ENCODE peak calls at places on chromosome 2, in ten cellular contexts. B is body of pancreas; X is natural killer cell; N is omental fat pad; V is activated CD8-positive, alpha-beta T cell treated with anti-CD3 and anti-CD28 coated beads, Interleukin-2, amount 10 ng/mL, durations not matched to agents 7 days and 5 days; E is CD4-positive, alpha-beta T cell; A is stimulated activated naive CD8-positive, alpha-beta T cell treated with anti-CD3 and anti-CD28 coated beads, Interleukin-15, Interleukin-2, amounts not matched to agents 100 U/mL and 50 U/mL, for 24 hours; I is activated naive CD8-positive, alpha-beta T cell treated with anti-CD3 and anti-CD28 coated beads, Interleukin-2, amount 50 U/mL, for 24 hours; R is T-cell; T is CD4-positive, CD25-positive, alpha-beta regulatory T cell. Z is an unnamed sample.

GRCh38 chr2:184596819-184597411 is 1.4 kb upstream of the ZNF804A start:
- ATAC-seq in B (no peak), X (no peak), N (no peak), V (no peak), E (no peak), A (no peak), I (no peak), R (no peak), T (no peak), Z (no peak)

GRCh38 chr2:157853211-157853610 is 22.9 kb downstream of the ACVR1 start:
- ATAC-seq in B (no peak), X (no peak), N (no peak), V (no peak), E (no peak), A (no peak), I (no peak), R (no peak), T (no peak), Z (no peak)

GRCh38 chr2:182649316-182649715 is 66.7 kb upstream of the DNAJC10 start:
- ATAC-seq in B (no peak), X (no peak), N (no peak), V (no peak), E (no peak), A (no peak), I (no peak), R (no peak), T (no peak), Z (no peak)

GRCh38 chr2:16729335-16729734 is 63.7 kb upstream of the CYRIA start:
- ATAC-seq in B (no peak), X (no peak), N (no peak), V (no peak), E (no peak), A (peak; percentile 21), I (no peak), R (no peak), T (no peak), Z (peak; percentile 47)

GRCh38 chr2:39094717-39095363 is 26.0 kb downstream of the SOS1 start:
- ATAC-seq in B (no peak), X (peak; percentile 29), N (no peak), V (peak; percentile 37), E (no peak), A (no peak), I (no peak), R (no peak), T (no peak), Z (peak; percentile 28)

GRCh38 chr2:25966531-25967265 is 15.6 kb downstream of the KIF3C start:
- ATAC-seq in B (no peak), X (no peak), N (no peak), V (no peak), E (no peak), A (no peak), I (no peak), R (no peak), T (no peak), Z (no peak)

GRCh38 chr2:239225456-239225855 is 175.4 kb downstream of the HDAC4 start:
- ATAC-seq in B (no peak), X (no peak), N (peak; percentile 29), V (no peak), E (peak; percentile 71), A (no peak), I (no peak), R (peak; percentile 64), T (no peak), Z (no peak)

GRCh38 chr2:101830555-101830954 is 133.0 kb downstream of the MAP4K4 start:
- ATAC-seq in B (no peak), X (no peak), N (peak; percentile 25), V (peak; percentile 39), E (no peak), A (peak; percentile 92), I (peak; percentile 95), R (no peak), T (no peak), Z (peak; percentile 95)

GRCh38 chr2:159297042-159297707 is 10.7 kb upstream of the WDSUB1 start:
- ATAC-seq in B (no peak), X (no peak), N (no peak), V (no peak), E (no peak), A (no peak), I (no peak), R (no peak), T (no peak), Z (no peak)

GRCh38 chr2:200509227-200509607 is 651 bp downstream of the KCTD18 start:
- ATAC-seq in B (no peak), X (no peak), N (no peak), V (no peak), E (no peak), A (no peak), I (peak; percentile 13), R (no peak), T (no peak), Z (peak; percentile 11)

GRCh38 chr2:205352593-205352992 is 329.7 kb upstream of the NRP2 start:
- ATAC-seq in B (no peak), X (no peak), N (no peak), V (no peak), E (no peak), A (no peak), I (no peak), R (no peak), T (no peak), Z (no peak)

GRCh38 chr2:55871637-55872036 is 51.9 kb downstream of the EFEMP1 start:
- ATAC-seq in B (no peak), X (no peak), N (no peak), V (no peak), E (no peak), A (no peak), I (no peak), R (no peak), T (peak; percentile 31), Z (no peak)

GRCh38 chr2:85475801-85476610 is 57.5 kb downstream of the SH2D6 start:
- ATAC-seq in B (no peak), X (no peak), N (no peak), V (no peak), E (no peak), A (no peak), I (no peak), R (no peak), T (no peak), Z (no peak)

GRCh38 chr2:38497670-38498037 is 105.1 kb downstream of the HNRNPLL start:
- ATAC-seq in B (no peak), X (no peak), N (no peak), V (no peak), E (no peak), A (no peak), I (no peak), R (no peak), T (no peak), Z (no peak)

GRCh38 chr2:8406271-8406670 is 275.6 kb upstream of the ID2 start:
- ATAC-seq in B (no peak), X (no peak), N (no peak), V (no peak), E (no peak), A (no peak), I (no peak), R (no peak), T (no peak), Z (no peak)

GRCh38 chr2:8456149-8457091 is 225.4 kb upstream of the ID2 start:
- ATAC-seq in B (no peak), X (peak; percentile 51), N (no peak), V (peak; percentile 73), E (peak; percentile 67), A (peak; percentile 54), I (peak; percentile 51), R (peak; percentile 69), T (peak; percentile 67), Z (peak; percentile 55)

GRCh38 chr2:25293958-25294513 is 47.7 kb downstream of the DNMT3A start:
- ATAC-seq in B (no peak), X (peak; percentile 2), N (peak; percentile 2), V (peak; percentile 16), E (peak; percentile 19), A (peak; percentile 40), I (peak; percentile 47), R (peak; percentile 18), T (no peak), Z (no peak)

GRCh38 chr2:187890690-187891089 is 336.5 kb upstream of the TFPI start:
- ATAC-seq in B (no peak), X (no peak), N (no peak), V (no peak), E (no peak), A (no peak), I (no peak), R (no peak), T (no peak), Z (no peak)

GRCh38 chr2:42775186-42775585 is 11.3 kb upstream of the OXER1 start:
- ATAC-seq in B (no peak), X (no peak), N (no peak), V (no peak), E (no peak), A (no peak), I (no peak), R (no peak), T (no peak), Z (no peak)

GRCh38 chr2:55511508-55512124 is 7.9 kb upstream of the CFAP36 start:
- ATAC-seq in B (no peak), X (no peak), N (no peak), V (no peak), E (no peak), A (no peak), I (no peak), R (no peak), T (no peak), Z (no peak)

GRCh38 chr2:241636182-241636982 is 576 bp downstream of the THAP4 start:
- ATAC-seq in B (peak; percentile 66), X (peak; percentile 36), N (peak; percentile 47), V (peak; percentile 47), E (peak; percentile 19), A (peak; percentile 42), I (peak; percentile 47), R (peak; percentile 28), T (no peak), Z (peak; percentile 43)

GRCh38 chr2:88027709-88028389 is 11.5 kb upstream of the RNU2-63P start:
- ATAC-seq in B (no peak), X (no peak), N (no peak), V (peak; percentile 53), E (no peak), A (peak; percentile 93), I (peak; percentile 91), R (peak; percentile 43), T (peak; percentile 61), Z (peak; percentile 9)

GRCh38 chr2:117068371-117068770 is 746.1 kb upstream of the DDX18 start:
- ATAC-seq in B (no peak), X (no peak), N (no peak), V (no peak), E (no peak), A (no peak), I (no peak), R (no peak), T (no peak), Z (no peak)

GRCh38 chr2:152134488-152135280 is 35.8 kb upstream of the CACNB4 start:
- ATAC-seq in B (peak; percentile 33), X (no peak), N (peak; percentile 75), V (peak; percentile 67), E (no peak), A (peak; percentile 89), I (peak; percentile 92), R (no peak), T (no peak), Z (peak; percentile 91)

GRCh38 chr2:174553811-174554493 is 43.7 kb downstream of the WIPF1 start:
- ATAC-seq in B (no peak), X (peak; percentile 81), N (no peak), V (peak; percentile 58), E (peak; percentile 44), A (peak; percentile 10), I (peak; percentile 31), R (peak; percentile 38), T (peak; percentile 52), Z (peak; percentile 60)

GRCh38 chr2:149857344-149857743 is 269.8 kb upstream of the MMADHC start:
- ATAC-seq in B (no peak), X (no peak), N (no peak), V (no peak), E (no peak), A (no peak), I (no peak), R (no peak), T (no peak), Z (no peak)

GRCh38 chr2:169683054-169683424 is 11.2 kb downstream of the CFAP210 start:
- ATAC-seq in B (no peak), X (peak; percentile 59), N (no peak), V (peak; percentile 56), E (peak; percentile 46), A (peak; percentile 90), I (peak; percentile 96), R (no peak), T (peak; percentile 24), Z (peak; percentile 95)

GRCh38 chr2:38232454-38232853 is 144.6 kb downstream of the ATL2 start:
- ATAC-seq in B (no peak), X (no peak), N (no peak), V (no peak), E (no peak), A (no peak), I (no peak), R (no peak), T (no peak), Z (no peak)